ENCODE peak calls at places on chromosome 13, in five cellular contexts. B is lower leg skin, Z is AG09309, G is T-helper 17 cell, N is ecto neural progenitor cell. Q is an unnamed sample.

GRCh38 chr13:25232937-25233515 is 54.3 kb downstream of the MTMR6 start:
- DNase-seq in G (no peak), B (no peak), Z (peak; percentile 2), N (no peak), Q (no peak)

GRCh38 chr13:30787747-30788535 is 52.6 kb downstream of the ALOX5AP start:
- DNase-seq in B (no peak), N (no peak), Z (no peak), G (no peak), Q (no peak)

GRCh38 chr13:45325806-45326205 is 15.2 kb downstream of the TPT1 start:
- DNase-seq in Z (peak; percentile 71), B (no peak), N (no peak), G (no peak), Q (no peak)

GRCh38 chr13:71320452-71320851 is 546.6 kb downstream of the DACH1 start:
- DNase-seq in Z (no peak), N (no peak), G (no peak), B (no peak), Q (no peak)

GRCh38 chr13:79937311-79938243 is 403.3 kb downstream of the SPRY2 start:
- DNase-seq in G (no peak), Z (no peak), B (no peak), N (no peak), Q (no peak)

GRCh38 chr13:55761986-55762385 is 1378.7 kb upstream of the PRR20A start:
- DNase-seq in G (no peak), Z (no peak), B (no peak), N (no peak), Q (no peak)

GRCh38 chr13:35763805-35764170 is 287.3 kb upstream of the MAB21L1 start:
- DNase-seq in Z (no peak), G (no peak), N (no peak), B (no peak), Q (no peak)

GRCh38 chr13:79901336-79901735 is 420.4 kb downstream of the NDFIP2 start:
- DNase-seq in N (no peak), B (no peak), Z (no peak), G (no peak), Q (no peak)

GRCh38 chr13:34458756-34459462 is 483.2 kb upstream of the NBEA start:
- DNase-seq in B (no peak), G (no peak), Z (no peak), N (no peak), Q (no peak)

GRCh38 chr13:84366484-84366883 is 484.2 kb upstream of the SLITRK1 start:
- DNase-seq in N (no peak), G (no peak), Z (no peak), B (no peak), Q (no peak)

Q was measured in AG04449.